ENCODE peak calls at places on chromosomes 4 and X, in six cellular contexts. X is ACHN, V is C1 segment of cervical spinal cord, S is SIG-M5, K is anterior cingulate cortex, J is NCI-H524. Z is an unnamed sample.

GRCh38 chr4:89538886-89539285 is 231.3 kb upstream of the GPRIN3 start:
- DNase-seq in X (no peak), V (no peak), S (no peak), K (no peak), J (no peak), Z (no peak)

GRCh38 chr4:747546-748170 is 42.0 kb downstream of the PCGF3 start:
- DNase-seq in X (no peak), V (no peak), S (no peak), K (no peak), J (no peak), Z (no peak)

GRCh38 chr4:2786152-2786671 is 6.7 kb upstream of the SH3BP2 start:
- DNase-seq in X (no peak), V (no peak), S (no peak), K (no peak), J (no peak), Z (no peak)

GRCh38 chrX:65463550-65463949 is 71.0 kb downstream of the LAS1L start:
- DNase-seq in X (peak), V (no peak), S (no peak), K (no peak), J (no peak), Z (no peak)

GRCh38 chr4:141458501-141458900 is 177.9 kb upstream of the IL15 start:
- DNase-seq in X (no peak), V (no peak), S (no peak), K (no peak), J (no peak), Z (no peak)

GRCh38 chrX:22392176-22392814 is 119.6 kb downstream of the CBLL2 start:
- DNase-seq in X (no peak), V (no peak), S (no peak), K (no peak), J (no peak), Z (no peak)

GRCh38 chrX:40166582-40166981 is 68.8 kb upstream of the BCOR start:
- DNase-seq in X (no peak), V (no peak), S (no peak), K (no peak), J (peak), Z (peak)

GRCh38 chr4:7051905-7052304 is 8.7 kb downstream of the TADA2B start:
- DNase-seq in X (no peak), V (no peak), S (no peak), K (no peak), J (no peak), Z (no peak)

GRCh38 chr4:94528792-94529451 is 77.2 kb downstream of the PDLIM5 start:
- DNase-seq in X (no peak), V (no peak), S (no peak), K (no peak), J (no peak), Z (no peak)

GRCh38 chrX:67780694-67781109 is 236.9 kb downstream of the AR start:
- DNase-seq in X (peak), V (peak), S (peak), K (peak), J (no peak), Z (peak)

GRCh38 chrX:136476501-136476900 is 11.2 kb upstream of the BRS3 start:
- DNase-seq in X (no peak), V (no peak), S (no peak), K (no peak), J (no peak), Z (no peak)

GRCh38 chr4:76307670-76308014 is 1.1 kb downstream of the STBD1 start:
- DNase-seq in X (no peak), V (no peak), S (no peak), K (no peak), J (peak), Z (no peak)

GRCh38 chr4:159069922-159070321 is 33.0 kb upstream of the RAPGEF2 start:
- DNase-seq in X (no peak), V (no peak), S (no peak), K (no peak), J (peak), Z (no peak)

GRCh38 chrX:46687619-46688018 is 71.3 kb downstream of the SLC9A7 start:
- DNase-seq in X (no peak), V (no peak), S (no peak), K (no peak), J (no peak), Z (no peak)

GRCh38 chr4:73674451-73674919 is 54.2 kb upstream of the RASSF6 start:
- DNase-seq in X (no peak), V (no peak), S (no peak), K (no peak), J (no peak), Z (no peak)

GRCh38 chr4:26859762-26860156 is 882 bp upstream of the STIM2 start:
- DNase-seq in X (no peak), V (no peak), S (no peak), K (no peak), J (peak), Z (no peak)

GRCh38 chr4:124321370-124321769 is 391.2 kb downstream of the ANKRD50 start:
- DNase-seq in X (no peak), V (no peak), S (no peak), K (no peak), J (peak), Z (peak)